ENCODE peak calls at places on chromosomes 6 and 20, in seven cellular contexts. Q is GM13977, W is gastrocnemius medialis, M is heart left ventricle, N is nephron progenitor cell, A is astrocyte of the spinal cord, Z is NB4. D is an unnamed sample.

GRCh38 chr20:19757973-19758887 is at the start of gene RIN2:
- DNase-seq in Z (peak), A (peak), W (peak), M (peak), N (peak), Q (peak), D (peak)

GRCh38 chr20:31720486-31721407 is 1.9 kb downstream of the BCL2L1 start:
- DNase-seq in M (no peak), Z (no peak), A (no peak), Q (peak), W (no peak), N (no peak), D (no peak)

GRCh38 chr6:41546866-41547798 is 951 bp downstream of the FOXP4 start:
- DNase-seq in Q (peak), A (peak), Z (peak), M (peak), W (no peak), N (peak), D (peak)

GRCh38 chr6:113246186-113246585 is 611.0 kb upstream of the MARCKS start:
- DNase-seq in N (no peak), A (no peak), Q (no peak), W (no peak), Z (no peak), M (no peak), D (no peak)

GRCh38 chr20:35901678-35902544 is 52.4 kb downstream of the SCAND1 start:
- DNase-seq in Z (peak), Q (no peak), A (peak), M (no peak), W (no peak), N (no peak), D (peak)

GRCh38 chr6:151911401-151911800 is 103.9 kb downstream of the ESR1 start:
- DNase-seq in W (no peak), Q (no peak), Z (no peak), A (no peak), N (no peak), M (no peak), D (no peak)

GRCh38 chr20:31606928-31607639 is 2.0 kb downstream of the ID1 start:
- DNase-seq in N (peak), A (peak), M (peak), Z (no peak), Q (peak), W (no peak), D (peak)

GRCh38 chr6:140445474-140446004 is 1071.1 kb upstream of the CITED2 start:
- DNase-seq in Q (no peak), W (no peak), N (no peak), A (peak), Z (no peak), M (no peak), D (peak)

GRCh38 chr6:47362857-47363461 is 53.3 kb upstream of the TNFRSF21 start:
- DNase-seq in Q (no peak), Z (no peak), M (no peak), A (no peak), N (no peak), W (no peak), D (no peak)

GRCh38 chr20:52001999-52002666 is 189.4 kb downstream of the ZFP64 start:
- DNase-seq in W (no peak), A (no peak), Q (no peak), Z (no peak), M (no peak), N (no peak), D (no peak)

GRCh38 chr20:61927193-61927825 is 138.4 kb downstream of the TAF4 start:
- DNase-seq in Z (no peak), W (no peak), A (no peak), N (no peak), M (no peak), Q (no peak), D (no peak)

GRCh38 chr6:118678866-118679265 is 27.5 kb upstream of the CEP85L start:
- DNase-seq in Q (no peak), W (no peak), Z (no peak), N (no peak), A (peak), M (no peak), D (no peak)

GRCh38 chr6:9138856-9139426 is 703.6 kb upstream of the SLC35B3 start:
- DNase-seq in Q (no peak), Z (no peak), A (peak), M (no peak), N (no peak), W (no peak), D (no peak)

GRCh38 chr6:39295538-39295937 is 18.7 kb downstream of the KCNK17 start:
- DNase-seq in M (no peak), W (no peak), Q (no peak), A (no peak), Z (no peak), N (no peak), D (no peak)

GRCh38 chr6:148166339-148166949 is 176.2 kb upstream of the SASH1 start:
- DNase-seq in N (no peak), W (no peak), Q (peak), A (peak), M (no peak), Z (peak), D (peak)

GRCh38 chr6:138227316-138227781 is 9.1 kb upstream of the PBOV1 start:
- DNase-seq in M (no peak), Z (no peak), W (no peak), A (no peak), N (no peak), Q (no peak), D (no peak)

GRCh38 chr6:124190256-124190655 is 386.6 kb downstream of the NKAIN2 start:
- DNase-seq in N (no peak), M (no peak), A (no peak), Q (no peak), Z (no peak), W (no peak), D (no peak)

GRCh38 chr6:163729127-163729872 is 314.8 kb downstream of the QKI start:
- DNase-seq in Z (no peak), N (no peak), M (no peak), Q (no peak), W (no peak), A (no peak), D (no peak)

GRCh38 chr20:37907677-37908397 is 4.9 kb downstream of the VSTM2L start:
- DNase-seq in Z (no peak), N (peak), M (no peak), W (no peak), Q (no peak), A (peak), D (peak)

GRCh38 chr6:128508588-128509296 is 11.7 kb downstream of the PTPRK start:
- DNase-seq in M (no peak), W (no peak), N (no peak), A (peak), Q (no peak), Z (peak), D (peak)

GRCh38 chr6:100573169-100573568 is 108.4 kb upstream of the SIM1 start:
- DNase-seq in Z (peak), W (no peak), A (peak), N (no peak), M (no peak), Q (no peak), D (peak)

GRCh38 chr6:14254505-14254904 is 136.9 kb downstream of the CD83 start:
- DNase-seq in Z (no peak), Q (peak), N (no peak), M (no peak), A (no peak), W (no peak), D (no peak)

GRCh38 chr6:162371133-162371532 is 356.4 kb downstream of the PRKN start:
- DNase-seq in W (no peak), A (peak), N (no peak), M (no peak), Q (no peak), Z (no peak), D (no peak)

GRCh38 chr6:152441892-152442291 is 195.3 kb downstream of the SYNE1 start:
- DNase-seq in M (no peak), A (no peak), Q (no peak), Z (no peak), W (no peak), N (no peak), D (no peak)

GRCh38 chr20:47099749-47100515 is 205.3 kb downstream of the EYA2 start:
- DNase-seq in Z (no peak), W (peak), M (peak), N (no peak), A (no peak), Q (no peak), D (no peak)

GRCh38 chr20:44856847-44857448 is 28.6 kb upstream of the YWHAB start:
- DNase-seq in A (no peak), N (no peak), Z (peak), W (no peak), Q (no peak), M (no peak), D (no peak)

GRCh38 chr6:36104836-36105235 is 25.5 kb upstream of the MAPK13 start:
- DNase-seq in Z (no peak), M (no peak), N (no peak), A (no peak), Q (no peak), W (no peak), D (peak)

GRCh38 chr6:20751293-20751946 is 217.2 kb downstream of the CDKAL1 start:
- DNase-seq in Q (no peak), A (no peak), N (no peak), M (no peak), Z (no peak), W (no peak), D (no peak)

GRCh38 chr6:106533079-106533478 is 96.2 kb downstream of the RTN4IP1 start:
- DNase-seq in W (no peak), M (no peak), N (no peak), Q (no peak), Z (peak), A (no peak), D (no peak)

GRCh38 chr6:170290306-170291128 is at the start of gene DLL1:
- DNase-seq in A (peak), Z (peak), W (no peak), M (peak), Q (peak), N (peak), D (no peak)

GRCh38 chr20:61293951-61294350 is 41.9 kb downstream of the CDH4 start:
- DNase-seq in N (no peak), Q (no peak), W (no peak), M (no peak), Z (no peak), A (no peak), D (no peak)

GRCh38 chr6:149938571-149939462 is 3.0 kb upstream of the ULBP2 start:
- DNase-seq in Q (peak), A (no peak), N (peak), W (no peak), M (no peak), Z (no peak), D (no peak)

GRCh38 chr6:149942461-149942829 is 631 bp downstream of the ULBP2 start:
- DNase-seq in M (no peak), A (no peak), Q (no peak), W (no peak), Z (no peak), N (no peak), D (no peak)

GRCh38 chr6:149939909-149940672 is 1.7 kb upstream of the ULBP2 start:
- DNase-seq in W (no peak), Z (no peak), Q (no peak), A (no peak), M (no peak), N (no peak), D (no peak)

GRCh38 chr6:149940673-149940984 is 1.2 kb upstream of the ULBP2 start:
- DNase-seq in Q (no peak), M (no peak), A (no peak), W (no peak), Z (no peak), N (no peak), D (no peak)

DNA sequence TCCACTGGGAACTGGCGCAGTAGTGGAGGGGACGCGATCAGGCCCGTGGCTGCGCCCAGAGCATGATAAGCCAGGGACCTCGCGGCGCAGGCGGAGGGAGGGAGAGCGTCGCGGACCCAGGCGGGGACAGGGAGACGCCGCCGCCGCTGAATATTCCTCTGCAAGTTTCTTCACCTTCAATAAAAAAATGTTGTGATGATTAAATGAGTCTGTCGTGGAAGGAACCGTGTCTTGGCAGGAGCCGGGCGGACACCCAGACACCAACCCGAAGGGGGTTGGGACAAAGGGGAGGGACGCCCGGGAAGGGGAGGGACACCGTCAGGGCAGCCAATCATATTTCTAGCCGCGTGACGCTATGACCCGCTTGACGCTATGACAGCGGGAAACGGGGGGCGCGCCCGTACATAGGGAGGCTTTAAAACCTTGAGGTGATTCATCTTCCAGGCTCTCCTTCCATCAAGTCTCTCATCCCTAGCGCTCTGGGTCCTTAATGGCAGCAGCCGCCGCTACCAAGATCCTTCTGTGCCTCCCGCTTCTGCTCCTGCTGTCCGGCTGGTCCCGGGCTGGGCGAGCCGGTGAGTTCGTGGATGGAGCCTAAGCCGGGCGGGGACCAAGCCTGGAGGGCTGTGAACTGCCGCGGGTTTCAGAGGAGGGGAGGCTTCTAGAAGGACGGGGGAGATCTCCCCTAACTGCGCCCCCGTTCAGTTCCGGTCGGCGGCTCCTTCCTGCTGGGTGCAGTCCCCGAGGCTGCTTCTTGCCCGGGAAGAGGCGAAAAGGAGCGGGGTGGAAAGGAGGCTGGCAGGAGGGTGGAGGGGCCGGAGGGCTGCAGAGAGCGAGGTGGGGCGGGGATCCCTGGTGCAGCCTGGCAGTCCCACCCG is at the start of gene ULBP2:
- DNase-seq in M (peak), W (peak), N (peak), A (peak), Q (peak), Z (peak), D (peak)
- TF ChIP-seq CTCF in M (no peak), W (no peak), N (no peak), A (no peak), Q (no peak), Z (no peak), D (no peak)

GRCh38 chr20:49282584-49283171 is 4.8 kb upstream of the ZNFX1 start:
- DNase-seq in Z (peak), W (no peak), Q (no peak), N (no peak), M (no peak), A (no peak), D (no peak)
- TF ChIP-seq CTCF in Z (no peak), W (no peak), Q (no peak), N (no peak), M (no peak), A (no peak), D (no peak)

GRCh38 chr20:4064118-4064962 is 49.0 kb upstream of the RNF24 start:
- DNase-seq in Q (no peak), W (peak), A (peak), Z (peak), M (peak), N (peak), D (peak)
- TF ChIP-seq CTCF in Q (no peak), W (no peak), A (no peak), Z (no peak), M (no peak), N (no peak), D (no peak)

DNA sequence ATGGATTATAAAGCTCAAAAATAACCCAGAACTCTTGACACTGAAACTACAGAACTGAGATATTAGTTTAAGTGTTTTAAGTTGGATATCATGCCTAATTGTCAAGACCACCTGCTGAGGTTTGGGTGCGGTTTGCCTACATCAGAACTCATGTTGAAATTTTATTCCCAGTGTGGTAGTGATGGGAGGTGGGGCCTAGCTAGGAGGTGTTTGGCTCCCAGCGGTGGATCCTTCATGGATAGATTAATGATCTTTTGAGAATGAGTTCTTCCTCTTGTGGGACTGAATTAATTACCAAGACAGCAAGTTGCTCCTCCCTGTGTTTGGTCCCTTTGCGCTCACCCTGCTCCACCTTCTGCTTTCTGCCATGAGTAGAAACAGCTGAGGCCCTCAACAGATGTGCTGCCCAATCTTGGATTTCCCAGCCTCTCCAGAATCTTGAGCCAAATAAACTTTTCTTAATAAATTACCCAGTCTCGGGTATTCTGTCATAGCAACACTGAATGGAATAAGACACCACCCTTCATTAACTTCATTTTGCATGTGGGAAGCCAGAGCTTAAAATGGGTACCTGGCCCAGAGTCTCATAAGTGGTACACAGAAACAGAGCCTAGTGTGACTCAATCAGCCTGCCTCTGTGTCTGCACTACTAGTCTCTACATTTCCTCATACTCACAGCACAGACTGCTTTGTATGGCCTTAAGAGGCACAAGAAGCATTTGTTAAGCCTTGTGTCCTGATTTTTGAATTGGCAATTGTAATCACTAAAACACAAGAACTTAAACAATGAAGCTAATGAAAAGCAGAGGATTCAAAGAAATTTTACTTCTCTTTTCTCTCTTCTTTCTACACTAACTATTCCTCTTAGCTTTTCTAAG is 158.3 kb downstream of the IBTK start:
- DNase-seq in A (no peak), Z (no peak), Q (no peak), N (no peak), W (no peak), M (no peak), D (no peak)
- TF ChIP-seq CTCF in A (no peak), Z (no peak), Q (no peak), N (no peak), W (no peak), M (no peak), D (no peak)

DNA sequence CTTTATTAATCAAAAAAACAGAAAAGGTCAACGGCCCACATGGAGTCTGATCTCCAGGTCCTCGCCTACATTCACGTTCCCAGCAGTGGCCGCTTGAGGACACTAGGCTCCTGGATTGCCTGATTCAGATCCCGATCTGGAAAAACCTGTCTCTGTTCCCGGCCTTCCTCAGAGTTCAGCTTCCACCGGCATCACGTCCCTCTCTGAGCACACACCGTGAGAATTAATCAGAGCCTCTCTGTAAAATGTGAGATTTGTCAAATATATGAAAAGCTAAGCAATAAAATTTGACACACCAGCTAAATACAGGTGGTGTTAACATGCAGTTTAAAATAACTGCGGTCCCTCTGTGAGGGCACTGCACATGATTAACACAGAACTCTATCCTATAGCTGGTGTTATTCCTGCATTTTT is 122.8 kb upstream of the COL21A1 start:
- DNase-seq in M (peak), Z (no peak), N (peak), A (peak), Q (no peak), W (no peak), D (peak)
- TF ChIP-seq CTCF in M (peak), Z (no peak), N (peak), A (peak), Q (no peak), W (peak), D (peak)

GRCh38 chr20:40939667-40940066 is 89.0 kb upstream of the TOP1 start:
- DNase-seq in Q (no peak), A (no peak), Z (no peak), N (no peak), M (no peak), W (no peak), D (no peak)

GRCh38 chr20:40933758-40934157 is 94.9 kb upstream of the TOP1 start:
- DNase-seq in Z (no peak), A (no peak), Q (no peak), W (no peak), M (no peak), N (no peak), D (no peak)

GRCh38 chr20:40942015-40942414 is 86.6 kb upstream of the TOP1 start:
- DNase-seq in N (no peak), Z (peak), W (no peak), A (no peak), Q (no peak), M (no peak), D (no peak)

GRCh38 chr20:40941023-40941655 is 87.5 kb upstream of the TOP1 start:
- DNase-seq in N (no peak), A (no peak), M (no peak), Q (no peak), Z (peak), W (no peak), D (no peak)

GRCh38 chr20:40938020-40938419 is 90.6 kb upstream of the TOP1 start:
- DNase-seq in Q (no peak), M (no peak), W (no peak), Z (no peak), N (no peak), A (no peak), D (no peak)
- TF ChIP-seq CTCF in Q (peak), M (no peak), W (no peak), Z (peak), N (no peak), A (peak), D (peak)

DNA sequence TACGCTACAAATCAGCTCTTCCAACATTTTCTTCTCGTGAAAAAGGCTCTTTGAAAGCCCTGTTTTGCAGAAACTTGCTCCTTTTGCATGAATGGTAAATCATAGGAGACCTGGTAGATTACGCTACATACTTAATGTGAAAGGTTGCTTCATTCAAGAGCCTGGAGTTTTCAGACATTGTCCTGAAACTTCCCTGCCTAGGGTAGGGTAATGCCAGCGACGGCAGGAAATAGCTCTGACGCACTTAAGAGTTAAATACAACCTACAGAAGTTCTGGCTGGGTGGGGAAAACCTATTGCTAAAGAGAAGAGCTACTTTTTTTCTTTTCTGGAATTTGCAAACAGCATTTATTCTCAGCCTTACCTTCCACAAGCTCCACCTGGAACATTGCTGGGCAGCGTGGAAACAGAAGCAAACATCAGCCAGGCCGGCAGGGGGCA is 144.5 kb downstream of the LPA start:
- DNase-seq in N (no peak), A (no peak), Z (peak), W (no peak), M (peak), Q (peak), D (no peak)
- TF ChIP-seq CTCF in N (peak), A (peak), Z (peak), W (peak), M (peak), Q (peak), D (peak)

DNA sequence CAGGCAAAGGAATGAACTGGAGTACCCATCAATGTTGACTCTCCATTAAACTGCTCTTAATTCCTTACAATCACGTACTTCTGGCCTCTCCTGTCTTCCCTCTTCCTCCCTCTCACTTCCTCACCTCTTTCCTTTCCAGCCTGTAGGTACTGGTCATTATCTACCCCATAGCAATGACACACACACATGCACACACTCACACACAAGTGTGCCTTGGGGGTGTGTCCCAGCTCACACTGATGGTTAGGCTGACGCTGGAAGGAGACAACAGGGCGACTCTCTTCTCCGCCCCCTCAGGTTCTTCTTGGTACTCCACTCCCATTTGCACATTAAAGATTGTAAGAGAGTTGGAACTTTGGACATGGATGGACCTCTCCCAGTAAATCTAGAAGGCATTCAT is 14.0 kb upstream of the SERPINB9 start:
- DNase-seq in M (no peak), Z (no peak), W (no peak), Q (no peak), A (no peak), N (no peak), D (no peak)
- TF ChIP-seq CTCF in M (no peak), Z (peak), W (no peak), Q (no peak), A (no peak), N (no peak), D (peak)

D was measured in HFFc6.